ENCODE peak calls at places on chromosome 15, in nine cellular contexts. K, E, M, A, Q, O, X, H and Y are unnamed samples.

GRCh38 chr15:78992416-78993256 is 47.8 kb upstream of the CTSH start:
- DNase-seq in O (no peak), Q (no peak), A (no peak), K (peak; percentile 38), X (no peak), E (no peak), H (no peak), M (no peak), Y (no peak)

GRCh38 chr15:50119063-50119700 is at the start of gene ATP8B4:
- DNase-seq in O (no peak), Q (peak; percentile 77), M (no peak), A (no peak), E (no peak), X (no peak), H (no peak), K (no peak), Y (no peak)

GRCh38 chr15:60673918-60674558 is 195.1 kb upstream of the ICE2 start:
- DNase-seq in X (peak; percentile 39), H (peak; percentile 35), O (peak; percentile 98), A (no peak), E (peak; percentile 37), K (peak; percentile 77), Q (no peak), M (peak; percentile 69), Y (no peak)

GRCh38 chr15:92012368-92012629 is 158.8 kb downstream of the SLCO3A1 start:
- DNase-seq in X (no peak), K (no peak), E (peak; percentile 16), H (no peak), A (no peak), Q (no peak), O (peak; percentile 59), M (no peak), Y (no peak)

GRCh38 chr15:95843241-95843851 is 487.2 kb upstream of the NR2F2 start:
- DNase-seq in Q (no peak), K (no peak), A (no peak), X (no peak), O (peak; percentile 15), E (no peak), M (no peak), H (peak; percentile 53), Y (no peak)

GRCh38 chr15:64851503-64851840 is 9.8 kb downstream of the PLEKHO2 start:
- DNase-seq in O (peak; percentile 90), E (no peak), M (peak; percentile 84), K (peak; percentile 70), X (no peak), A (no peak), H (no peak), Q (peak; percentile 19), Y (no peak)

GRCh38 chr15:48096355-48096786 is 24.4 kb upstream of the SLC24A5 start:
- DNase-seq in E (no peak), M (no peak), Q (no peak), X (peak; percentile 6), K (no peak), A (no peak), H (no peak), O (no peak), Y (no peak)

GRCh38 chr15:57457726-57458125 is 81.4 kb downstream of the CGNL1 start:
- DNase-seq in A (no peak), M (no peak), H (no peak), E (no peak), X (no peak), O (no peak), K (no peak), Q (no peak), Y (no peak)

GRCh38 chr15:84725001-84725491 is 9.1 kb upstream of the SEC11A start:
- DNase-seq in A (no peak), E (no peak), M (no peak), O (peak; percentile 48), K (peak; percentile 50), Q (peak; percentile 11), H (peak; percentile 48), X (peak; percentile 19), Y (peak; percentile 30)

GRCh38 chr15:90058308-90058707 is 44.0 kb downstream of the IDH2 start:
- DNase-seq in X (no peak), E (no peak), Q (no peak), M (no peak), H (no peak), O (no peak), A (no peak), K (no peak), Y (no peak)

GRCh38 chr15:29003446-29004233 is 117.9 kb downstream of the APBA2 start:
- DNase-seq in Q (no peak), O (no peak), E (no peak), M (no peak), K (no peak), A (no peak), X (no peak), H (no peak), Y (no peak)

GRCh38 chr15:25596644-25597562 is 158.1 kb upstream of the UBE3A start:
- DNase-seq in O (peak; percentile 64), H (no peak), K (no peak), Q (no peak), A (no peak), E (no peak), X (no peak), M (no peak), Y (no peak)

GRCh38 chr15:70505971-70506887 is 257.1 kb downstream of the UACA start:
- DNase-seq in M (no peak), E (no peak), A (no peak), X (no peak), O (no peak), Q (no peak), H (no peak), K (no peak), Y (no peak)

GRCh38 chr15:55007561-55007960 is 189.2 kb downstream of the RSL24D1 start:
- DNase-seq in K (peak; percentile 45), Q (no peak), E (no peak), O (no peak), X (no peak), M (no peak), H (peak; percentile 24), A (no peak), Y (no peak)

GRCh38 chr15:57235865-57236264 is 140.4 kb upstream of the CGNL1 start:
- DNase-seq in O (peak; percentile 59), E (no peak), A (peak; percentile 58), K (no peak), X (peak; percentile 69), Q (no peak), H (no peak), M (peak; percentile 70), Y (no peak)

GRCh38 chr15:29032776-29033175 is 147.0 kb downstream of the APBA2 start:
- DNase-seq in K (no peak), Q (no peak), E (no peak), A (no peak), X (no peak), O (no peak), M (no peak), H (no peak), Y (no peak)

GRCh38 chr15:60062826-60063225 is 58.7 kb downstream of the FOXB1 start:
- DNase-seq in M (peak; percentile 11), A (no peak), O (peak; percentile 74), H (no peak), Q (no peak), K (no peak), E (no peak), X (no peak), Y (no peak)

GRCh38 chr15:21261965-21262850 is 178.1 kb downstream of the POTEB3 start:
- DNase-seq in O (no peak), A (peak; percentile 35), Q (no peak), K (no peak), E (no peak), M (no peak), X (no peak), H (no peak), Y (no peak)